ENCODE peak calls at places on chromosome 5, in ten cellular contexts. T is neural crest cell, C is BJ, I is colonic mucosa, M is AG09309, U is GM20000, L is uterus, X is H9, E is glutamatergic neuron, A is esophagus muscularis mucosa. O is an unnamed sample.

GRCh38 chr5:16784088-16784487 is 152.0 kb downstream of the MYO10 start:
- DNase-seq in T (no peak), I (no peak), M (peak; percentile 59), L (no peak), X (no peak), E (no peak), C (no peak), U (no peak), A (no peak), O (no peak)

GRCh38 chr5:93715327-93715726 is 26.1 kb downstream of the POU5F2 start:
- DNase-seq in A (no peak), L (no peak), X (no peak), I (no peak), M (no peak), E (no peak), C (no peak), U (no peak), T (no peak), O (no peak)

GRCh38 chr5:173792781-173793547 is 95.2 kb upstream of the CPEB4 start:
- DNase-seq in E (no peak), L (no peak), C (no peak), I (no peak), A (no peak), M (no peak), X (no peak), T (no peak), U (no peak), O (no peak)

GRCh38 chr5:149088686-149089085 is 25.8 kb upstream of the SH3TC2 start:
- DNase-seq in M (no peak), L (no peak), C (no peak), I (no peak), U (no peak), T (no peak), A (peak; percentile 39), E (no peak), X (no peak), O (no peak)

GRCh38 chr5:177545487-177546261 is 8.7 kb downstream of the FAM193B start:
- DNase-seq in A (peak; percentile 93), X (no peak), M (peak; percentile 83), C (peak; percentile 48), E (no peak), I (peak; percentile 37), L (peak; percentile 87), T (no peak), U (no peak), O (peak; percentile 97)

GRCh38 chr5:84433461-84433860 is 48.8 kb upstream of the EDIL3 start:
- DNase-seq in T (no peak), A (no peak), M (no peak), L (no peak), E (no peak), X (no peak), U (no peak), I (no peak), C (no peak), O (no peak)

GRCh38 chr5:137146402-137146889 is 352.7 kb downstream of the SPOCK1 start:
- DNase-seq in C (peak; percentile 98), U (no peak), A (no peak), L (peak; percentile 76), E (no peak), I (no peak), T (peak; percentile 28), X (no peak), M (peak; percentile 98), O (peak; percentile 97)

GRCh38 chr5:92715946-92716345 is 865.1 kb downstream of the NR2F1-AS1 start:
- DNase-seq in X (no peak), E (no peak), M (no peak), C (no peak), I (no peak), L (no peak), U (no peak), T (no peak), A (no peak), O (no peak)

GRCh38 chr5:23507278-23507685 is at the start of gene PRDM9:
- DNase-seq in X (peak; percentile 84), L (peak; percentile 16), U (peak; percentile 10), T (no peak), M (no peak), I (no peak), E (peak; percentile 38), A (no peak), C (no peak), O (peak; percentile 85)

GRCh38 chr5:65819905-65820240 is 97.9 kb downstream of the NLN start:
- DNase-seq in I (no peak), C (no peak), E (no peak), X (no peak), L (no peak), A (no peak), U (no peak), M (no peak), T (no peak), O (no peak)

GRCh38 chr5:1480217-1480616 is 35.0 kb upstream of the SLC6A3 start:
- DNase-seq in E (no peak), L (no peak), U (no peak), I (no peak), M (no peak), A (no peak), C (no peak), T (no peak), X (no peak), O (no peak)

GRCh38 chr5:67166460-67166871 is 30.1 kb downstream of the CD180 start:
- DNase-seq in L (no peak), C (no peak), I (peak; percentile 75), M (no peak), X (peak; percentile 84), T (no peak), U (peak; percentile 40), E (no peak), A (no peak), O (no peak)

GRCh38 chr5:99019254-99019653 is 90.4 kb upstream of the CHD1 start:
- DNase-seq in L (peak; percentile 29), A (no peak), U (no peak), M (peak; percentile 10), T (no peak), C (no peak), X (no peak), E (no peak), I (no peak), O (no peak)

GRCh38 chr5:17132444-17133083 is 84.9 kb upstream of the BASP1 start:
- DNase-seq in C (no peak), U (peak; percentile 62), E (no peak), I (no peak), A (no peak), T (no peak), M (no peak), X (no peak), L (no peak), O (peak; percentile 49)

GRCh38 chr5:170132642-170133448 is 27.1 kb downstream of the FOXI1 start:
- DNase-seq in X (no peak), M (peak; percentile 62), L (no peak), C (peak; percentile 19), I (peak; percentile 0), T (no peak), A (peak; percentile 62), U (no peak), E (no peak), O (peak; percentile 65)

GRCh38 chr5:64341340-64341739 is 164.5 kb upstream of the RGS7BP start:
- DNase-seq in U (no peak), C (no peak), I (no peak), T (no peak), A (no peak), X (no peak), M (no peak), E (no peak), L (no peak), O (no peak)

GRCh38 chr5:180007582-180007981 is 64.0 kb downstream of the RNF130 start:
- DNase-seq in A (no peak), U (no peak), X (no peak), M (no peak), C (no peak), I (no peak), L (no peak), T (no peak), E (peak; percentile 58), O (no peak)

GRCh38 chr5:58800861-58801540 is 218.1 kb downstream of the RAB3C start:
- DNase-seq in X (no peak), T (no peak), I (no peak), L (no peak), C (no peak), A (no peak), E (no peak), U (no peak), M (no peak), O (peak; percentile 11)

GRCh38 chr5:57442080-57442839 is 40.4 kb downstream of the ACTBL2 start:
- DNase-seq in X (no peak), L (no peak), C (peak; percentile 80), I (no peak), E (no peak), A (peak; percentile 89), T (no peak), U (peak; percentile 19), M (peak; percentile 97), O (peak; percentile 58)

DNA sequence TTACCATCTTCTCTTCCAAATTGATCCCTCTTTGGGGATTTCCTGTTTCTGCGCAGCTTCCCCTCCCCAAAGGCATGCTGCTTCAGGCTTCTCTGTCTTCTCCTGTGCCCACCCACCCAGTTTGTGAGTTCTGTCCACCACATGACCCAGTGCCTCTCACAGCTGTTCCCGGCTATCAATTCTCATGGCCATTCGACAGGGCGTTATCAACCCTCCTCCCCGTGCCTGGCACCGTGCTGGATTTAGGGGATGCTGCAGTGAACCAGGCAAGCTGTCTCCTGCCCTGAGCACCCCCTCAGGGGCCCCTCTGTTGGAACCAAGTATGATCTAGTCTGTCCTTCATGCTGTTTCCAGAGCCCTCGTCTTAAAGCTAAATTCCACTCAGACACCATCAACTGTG is 38.7 kb downstream of the COL23A1 start:
- DNase-seq in L (no peak), C (no peak), M (no peak), A (no peak), U (no peak), T (no peak), E (no peak), X (no peak), I (no peak), O (no peak)
- TF ChIP-seq CTCF in L (no peak), C (no peak), M (no peak), A (no peak), U (no peak), T (peak; percentile 21), E (peak; percentile 35), X (peak; percentile 7), I (no peak), O (no peak)

GRCh38 chr5:52119768-52120167 is 667.9 kb upstream of the ITGA1 start:
- DNase-seq in A (no peak), T (no peak), E (no peak), X (no peak), I (no peak), M (no peak), L (no peak), U (no peak), C (no peak), O (no peak)
- TF ChIP-seq CTCF in A (no peak), T (peak; percentile 31), E (no peak), X (peak; percentile 52), I (no peak), M (no peak), L (no peak), U (no peak), C (no peak), O (no peak)

GRCh38 chr5:78984611-78985406 is at the start of gene ARSB:
- DNase-seq in T (peak; percentile 81), C (peak; percentile 44), M (no peak), U (peak; percentile 94), L (peak; percentile 86), X (peak; percentile 91), I (peak; percentile 91), A (peak; percentile 96), E (peak; percentile 90), O (peak; percentile 85)
- TF ChIP-seq CTCF in T (peak; percentile 51), C (peak; percentile 59), M (peak; percentile 46), U (no peak), L (no peak), X (no peak), I (no peak), A (peak; percentile 25), E (no peak), O (peak; percentile 25)

GRCh38 chr5:95646569-95647330 is at the start of gene RFESD:
- DNase-seq in T (peak; percentile 92), A (peak; percentile 100), M (peak; percentile 75), X (peak; percentile 99), E (peak; percentile 97), C (peak; percentile 72), L (peak; percentile 98), I (peak; percentile 99), U (peak; percentile 89), O (peak; percentile 96)
- TF ChIP-seq CTCF in T (no peak), A (no peak), M (peak; percentile 13), X (peak; percentile 31), E (peak; percentile 17), C (peak; percentile 3), L (no peak), I (peak; percentile 19), U (no peak), O (no peak)